ENCODE peak calls at places on chromosomes 2 and 18, in ten cellular contexts. C is HT1080; V is NCI-H1417; G is tibial nerve; M is upper lobe of right lung; P is Kasumi-1; K is stimulated activated CD4-positive, alpha-beta T cell treated with anti-CD3 and anti-CD28 coated beads, Interleukin-15, amount 100 ng/mL, for 24 hours; Q is smooth muscle cell of the brain vasculature; Y is glomerular endothelial cell; X is H9. S is an unnamed sample.

GRCh38 chr18:79884296-79884962 is 67.0 kb downstream of the SLC66A2 start:
- DNase-seq in V (no peak), K (no peak), M (no peak), G (no peak), Q (no peak), C (no peak), Y (no peak), P (no peak), X (no peak), S (no peak)

GRCh38 chr18:28071199-28071598 is 105.7 kb downstream of the CDH2 start:
- DNase-seq in Q (no peak), G (no peak), C (no peak), M (no peak), X (no peak), K (no peak), Y (no peak), P (no peak), V (no peak), S (no peak)

GRCh38 chr2:136117391-136117841 is 533 bp downstream of the CXCR4 start:
- DNase-seq in Q (no peak), G (no peak), K (peak), M (peak), V (peak), X (peak), P (peak), C (no peak), Y (no peak), S (peak)

GRCh38 chr2:241260911-241261310 is 54.6 kb downstream of the HDLBP start:
- DNase-seq in Q (no peak), X (peak), Y (no peak), K (no peak), M (no peak), G (no peak), P (no peak), V (no peak), C (no peak), S (no peak)

GRCh38 chr2:17620280-17620679 is 79.8 kb downstream of the VSNL1 start:
- DNase-seq in G (no peak), Y (no peak), Q (no peak), M (no peak), X (peak), K (no peak), P (no peak), C (peak), V (no peak), S (no peak)

GRCh38 chr2:2012505-2012904 is 268.2 kb upstream of the PXDN start:
- DNase-seq in P (no peak), X (no peak), M (no peak), K (no peak), V (no peak), G (no peak), Q (no peak), C (peak), Y (no peak), S (no peak)

GRCh38 chr18:8987250-8987649 is 115.2 kb upstream of the NDUFV2 start:
- DNase-seq in G (no peak), C (peak), Y (no peak), P (no peak), M (no peak), Q (no peak), V (no peak), X (no peak), K (no peak), S (no peak)

GRCh38 chr2:88680916-88681315 is 10.6 kb upstream of the RPIA start:
- DNase-seq in Q (no peak), Y (no peak), G (no peak), K (no peak), P (no peak), X (no peak), M (no peak), V (no peak), C (no peak), S (no peak)

S was measured in pulmonary artery endothelial cell.